ENCODE peak calls at places on chromosome 3, in five cellular contexts. One of them, this sample, is unnamed.

GRCh38 chr3:41148901-41149300 is 50.4 kb upstream of the CTNNB1 start:
- DNase-seq in SJSA1: no peak
- DNase-seq in Peyer's patch: no peak
- DNase-seq in Panc1: no peak
- DNase-seq in A673: no peak
- DNase-seq in this sample: no peak

GRCh38 chr3:157092219-157092618 is 67.7 kb downstream of the CCNL1 start:
- DNase-seq in SJSA1: no peak
- DNase-seq in Panc1: no peak
- DNase-seq in A673: no peak
- DNase-seq in Peyer's patch: no peak
- DNase-seq in this sample: no peak

GRCh38 chr3:133827136-133827535 is 21.5 kb downstream of the SRPRB start:
- DNase-seq in A673: no peak
- DNase-seq in Peyer's patch: no peak
- DNase-seq in Panc1: no peak
- DNase-seq in SJSA1: no peak
- DNase-seq in this sample: no peak

GRCh38 chr3:123419850-123420292 is 29.0 kb downstream of the ADCY5 start:
- DNase-seq in Panc1: no peak
- DNase-seq in Peyer's patch: peak; percentile 42
- DNase-seq in A673: no peak
- DNase-seq in SJSA1: no peak
- DNase-seq in this sample: no peak

GRCh38 chr3:72338082-72338941 is 509.9 kb downstream of the SHQ1 start:
- DNase-seq in SJSA1: peak; percentile 7
- DNase-seq in A673: no peak
- DNase-seq in Panc1: peak; percentile 5
- DNase-seq in Peyer's patch: no peak
- DNase-seq in this sample: no peak

GRCh38 chr3:70861855-70862254 is 549.4 kb upstream of the MDFIC2 start:
- DNase-seq in Panc1: no peak
- DNase-seq in Peyer's patch: no peak
- DNase-seq in SJSA1: no peak
- DNase-seq in A673: no peak
- DNase-seq in this sample: no peak

GRCh38 chr3:8239095-8239494 is 262.5 kb upstream of the LMCD1 start:
- DNase-seq in Peyer's patch: no peak
- DNase-seq in Panc1: no peak
- DNase-seq in A673: no peak
- DNase-seq in SJSA1: no peak
- DNase-seq in this sample: no peak

GRCh38 chr3:24339266-24339825 is 155.3 kb downstream of the THRB start:
- DNase-seq in SJSA1: no peak
- DNase-seq in Panc1: no peak
- DNase-seq in A673: no peak
- DNase-seq in Peyer's patch: no peak
- DNase-seq in this sample: no peak

GRCh38 chr3:122366379-122366749 is 16.7 kb downstream of the MIX23 start:
- DNase-seq in SJSA1: no peak
- DNase-seq in Peyer's patch: no peak
- DNase-seq in Panc1: peak; percentile 24
- DNase-seq in A673: no peak
- DNase-seq in this sample: no peak
- H3K4me1 ChIP-seq in SJSA1: no peaks in the 10 kb centered on the region
- H3K4me1 ChIP-seq in Peyer's patch: no peaks in the 10 kb centered on the region
- H3K4me1 ChIP-seq in Panc1: peaks cover 31% of the 10 kb centered on the region
- H3K4me1 ChIP-seq in A673: no peaks in the 10 kb centered on the region
- H3K4me1 ChIP-seq in this sample: no peaks in the 10 kb centered on the region

GRCh38 chr3:64214002-64214696 is 11.1 kb downstream of the PRICKLE2 start:
- DNase-seq in Peyer's patch: peak; percentile 53
- DNase-seq in SJSA1: peak; percentile 41
- DNase-seq in A673: no peak
- DNase-seq in Panc1: no peak
- DNase-seq in this sample: peak; percentile 67

GRCh38 chr3:64216706-64217105 is 8.6 kb downstream of the PRICKLE2 start:
- DNase-seq in Peyer's patch: no peak
- DNase-seq in Panc1: no peak
- DNase-seq in A673: no peak
- DNase-seq in SJSA1: no peak
- DNase-seq in this sample: no peak

GRCh38 chr3:64215559-64215958 is 9.7 kb downstream of the PRICKLE2 start:
- DNase-seq in A673: no peak
- DNase-seq in Panc1: no peak
- DNase-seq in SJSA1: no peak
- DNase-seq in Peyer's patch: no peak
- DNase-seq in this sample: no peak

GRCh38 chr3:64214697-64215018 is 10.6 kb downstream of the PRICKLE2 start:
- DNase-seq in Panc1: no peak
- DNase-seq in A673: no peak
- DNase-seq in SJSA1: no peak
- DNase-seq in Peyer's patch: no peak
- DNase-seq in this sample: no peak

GRCh38 chr3:64215084-64215483 is 10.2 kb downstream of the PRICKLE2 start:
- DNase-seq in SJSA1: no peak
- DNase-seq in A673: no peak
- DNase-seq in Peyer's patch: no peak
- DNase-seq in Panc1: no peak
- DNase-seq in this sample: no peak
- H3K4me1 ChIP-seq in SJSA1: peaks cover 36% of the 10 kb centered on the region
- H3K4me1 ChIP-seq in A673: no peaks in the 10 kb centered on the region
- H3K4me1 ChIP-seq in Peyer's patch: no peaks in the 10 kb centered on the region
- H3K4me1 ChIP-seq in Panc1: no peaks in the 10 kb centered on the region
- H3K4me1 ChIP-seq in this sample: peaks cover 46% of the 10 kb centered on the region

DNA sequence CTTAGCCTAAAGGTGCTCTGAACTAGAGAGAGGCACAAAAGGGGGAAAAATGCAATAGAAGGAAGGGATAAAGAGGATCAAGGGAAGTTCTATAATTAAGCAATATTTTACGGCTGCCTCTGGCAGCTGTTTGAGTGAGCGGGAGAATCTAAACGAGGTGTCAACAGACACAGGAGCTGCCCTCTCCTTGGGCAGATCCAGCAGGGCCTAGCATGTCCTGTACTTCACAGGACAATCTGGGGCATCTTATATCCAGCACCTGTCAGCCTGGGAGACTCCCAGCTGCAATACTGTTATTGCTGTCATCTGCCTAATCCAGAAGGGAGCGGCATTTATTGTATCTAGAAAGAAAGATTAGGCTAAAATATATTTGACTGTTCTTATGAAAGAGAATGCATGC is 68.9 kb downstream of the WWTR1 start:
- DNase-seq in SJSA1: no peak
- DNase-seq in Panc1: no peak
- DNase-seq in Peyer's patch: no peak
- DNase-seq in A673: peak; percentile 76
- DNase-seq in this sample: no peak
- H3K4me1 ChIP-seq in SJSA1: peaks cover 46% of the 10 kb centered on the region
- H3K4me1 ChIP-seq in Panc1: peaks cover 100% of the 10 kb centered on the region
- H3K4me1 ChIP-seq in Peyer's patch: no peaks in the 10 kb centered on the region
- H3K4me1 ChIP-seq in A673: peaks cover 97% of the 10 kb centered on the region
- H3K4me1 ChIP-seq in this sample: peaks cover 38% of the 10 kb centered on the region

DNA sequence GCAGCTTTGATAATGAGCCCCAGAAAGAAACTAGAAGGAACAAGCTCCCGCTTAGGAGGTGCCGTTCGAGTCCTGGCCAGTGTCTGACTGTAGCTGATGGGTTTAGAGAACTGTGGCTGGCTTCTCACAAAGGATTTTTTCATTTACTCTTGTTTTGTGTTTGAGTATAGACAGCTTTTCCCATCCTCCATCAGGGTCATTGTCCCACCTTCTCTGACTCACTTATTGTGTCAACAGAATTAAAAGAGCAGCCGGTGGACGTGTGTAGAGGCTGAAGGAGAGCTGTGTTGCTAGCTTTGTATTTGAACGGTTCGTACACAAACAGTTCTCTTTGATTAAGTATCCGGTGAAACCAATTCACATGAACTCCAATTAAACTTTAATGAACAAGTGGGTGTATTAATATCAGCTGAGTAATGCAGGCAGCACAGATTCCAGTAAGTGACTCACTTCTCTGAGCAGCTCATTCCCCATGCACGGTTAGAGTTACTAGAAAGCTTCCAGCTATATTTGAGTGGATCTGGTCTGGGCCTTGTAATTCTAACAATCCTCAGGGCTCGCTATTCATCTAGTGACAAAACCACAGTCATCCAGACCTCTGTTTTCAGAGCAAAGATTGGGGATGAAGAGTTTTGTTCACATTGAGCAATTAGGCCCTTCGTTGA is 141.0 kb downstream of the LPP start:
- DNase-seq in Panc1: peak; percentile 93
- DNase-seq in Peyer's patch: no peak
- DNase-seq in A673: peak; percentile 63
- DNase-seq in SJSA1: peak; percentile 89
- DNase-seq in this sample: no peak
- H3K4me1 ChIP-seq in Panc1: peaks cover 66% of the 10 kb centered on the region
- H3K4me1 ChIP-seq in Peyer's patch: peaks cover 7% of the 10 kb centered on the region
- H3K4me1 ChIP-seq in A673: peaks cover 16% of the 10 kb centered on the region
- H3K4me1 ChIP-seq in SJSA1: peaks cover 82% of the 10 kb centered on the region
- H3K4me1 ChIP-seq in this sample: peaks cover 53% of the 10 kb centered on the region

DNA sequence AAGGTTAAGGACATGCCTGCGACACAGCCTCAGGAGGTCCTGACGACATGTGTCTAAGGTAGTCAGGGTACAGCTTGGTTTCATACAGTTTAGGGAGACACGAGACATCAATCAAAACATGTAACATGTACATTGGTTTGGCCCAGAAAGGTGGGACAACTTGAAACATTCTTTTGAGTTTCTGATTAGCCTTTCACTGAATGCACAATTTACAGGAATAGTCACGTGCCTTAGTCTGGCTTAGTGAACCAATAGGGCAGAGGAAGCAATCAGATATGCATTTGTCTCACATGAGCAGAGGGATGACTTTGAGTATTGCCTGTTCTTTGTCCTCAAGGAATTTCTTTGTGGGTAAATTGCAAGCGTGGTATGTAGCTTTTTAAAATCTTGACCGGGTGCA is 24.5 kb upstream of the HDAC11 start:
- DNase-seq in SJSA1: no peak
- DNase-seq in Panc1: no peak
- DNase-seq in Peyer's patch: no peak
- DNase-seq in A673: no peak
- DNase-seq in this sample: no peak
- H3K4me1 ChIP-seq in SJSA1: peaks cover 8% of the 10 kb centered on the region
- H3K4me1 ChIP-seq in Panc1: no peaks in the 10 kb centered on the region
- H3K4me1 ChIP-seq in Peyer's patch: no peaks in the 10 kb centered on the region
- H3K4me1 ChIP-seq in A673: no peaks in the 10 kb centered on the region
- H3K4me1 ChIP-seq in this sample: peaks cover 6% of the 10 kb centered on the region

DNA sequence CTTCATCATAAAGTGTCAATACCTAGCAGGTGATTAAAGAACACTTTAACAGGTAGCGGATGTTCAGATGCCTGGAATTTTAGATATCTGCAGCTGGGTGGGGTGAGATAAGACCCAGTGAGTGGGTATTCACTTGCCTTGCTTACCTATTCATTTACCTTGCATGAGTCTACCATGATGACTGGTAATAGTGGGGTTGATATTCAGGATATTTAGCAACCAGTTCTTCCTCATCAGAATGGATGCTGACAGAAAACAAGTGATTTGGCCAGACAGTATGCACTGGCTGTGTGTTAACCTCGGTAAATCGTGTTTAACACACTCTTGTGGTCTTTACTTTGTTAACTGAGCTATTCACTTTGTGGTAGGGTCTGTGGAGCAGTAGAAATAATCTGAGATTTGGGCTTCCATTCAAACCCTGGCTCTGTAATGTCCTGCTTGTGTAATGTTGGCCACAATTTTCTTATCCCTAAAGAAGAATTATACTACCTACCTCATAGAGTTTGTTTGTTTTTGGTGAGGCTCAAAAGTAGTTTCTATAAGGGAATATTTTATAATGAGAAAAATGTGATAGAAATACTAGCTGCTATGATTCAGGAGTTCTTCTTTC is 391.9 kb upstream of the TBL1XR1 start:
- DNase-seq in Panc1: no peak
- DNase-seq in Peyer's patch: no peak
- DNase-seq in SJSA1: no peak
- DNase-seq in A673: no peak
- DNase-seq in this sample: no peak
- H3K4me1 ChIP-seq in Panc1: no peaks in the 10 kb centered on the region
- H3K4me1 ChIP-seq in Peyer's patch: no peaks in the 10 kb centered on the region
- H3K4me1 ChIP-seq in SJSA1: peaks cover 42% of the 10 kb centered on the region
- H3K4me1 ChIP-seq in A673: peaks cover 24% of the 10 kb centered on the region
- H3K4me1 ChIP-seq in this sample: peaks cover 6% of the 10 kb centered on the region

GRCh38 chr3:13009946-13010315 is 63.3 kb downstream of the IQSEC1 start:
- DNase-seq in SJSA1: no peak
- DNase-seq in A673: no peak
- DNase-seq in Peyer's patch: no peak
- DNase-seq in Panc1: no peak
- DNase-seq in this sample: no peak

GRCh38 chr3:13010770-13011169 is 62.5 kb downstream of the IQSEC1 start:
- DNase-seq in Peyer's patch: no peak
- DNase-seq in Panc1: no peak
- DNase-seq in SJSA1: no peak
- DNase-seq in A673: no peak
- DNase-seq in this sample: no peak

GRCh38 chr3:13012228-13012691 is 61.0 kb downstream of the IQSEC1 start:
- DNase-seq in Peyer's patch: no peak
- DNase-seq in A673: peak; percentile 64
- DNase-seq in SJSA1: no peak
- DNase-seq in Panc1: no peak
- DNase-seq in this sample: peak; percentile 89

GRCh38 chr3:13013151-13013561 is 60.1 kb downstream of the IQSEC1 start:
- DNase-seq in Panc1: no peak
- DNase-seq in Peyer's patch: peak; percentile 46
- DNase-seq in A673: no peak
- DNase-seq in SJSA1: no peak
- DNase-seq in this sample: no peak

GRCh38 chr3:13011369-13012227 is 61.6 kb downstream of the IQSEC1 start:
- DNase-seq in A673: no peak
- DNase-seq in Panc1: no peak
- DNase-seq in SJSA1: no peak
- DNase-seq in Peyer's patch: peak; percentile 52
- DNase-seq in this sample: peak; percentile 82
- H3K4me1 ChIP-seq in A673: no peaks in the 10 kb centered on the region
- H3K4me1 ChIP-seq in Panc1: no peaks in the 10 kb centered on the region
- H3K4me1 ChIP-seq in SJSA1: no peaks in the 10 kb centered on the region
- H3K4me1 ChIP-seq in Peyer's patch: no peaks in the 10 kb centered on the region
- H3K4me1 ChIP-seq in this sample: peaks cover 47% of the 10 kb centered on the region